ENCODE peak calls at places on chromosomes 13 and 19, in seven cellular contexts. L is neuronal stem cell, P is H1, R is H9, U is IMR-90, G is mesendoderm, T is mesenchymal stem cell. X is an unnamed sample.

GRCh38 chr19:12796146-12797071 is 5.1 kb downstream of the JUNB start:
- DNase-seq in R (peak), T (peak), P (peak), U (peak), G (peak), L (peak), X (peak)

GRCh38 chr19:12774588-12775555 is at the start of gene HOOK2:
- DNase-seq in L (no peak), P (peak), T (no peak), G (peak), R (peak), U (no peak), X (peak)

GRCh38 chr19:30149300-30149699 is 207.3 kb downstream of the URI1 start:
- DNase-seq in U (no peak), P (no peak), G (peak), R (no peak), T (no peak), L (no peak), X (no peak)

GRCh38 chr13:74061939-74062595 is 72.1 kb downstream of the KLF12 start:
- DNase-seq in R (no peak), T (peak), P (no peak), L (no peak), U (peak), G (no peak), X (no peak)

GRCh38 chr13:77465595-77466195 is 69.8 kb upstream of the SCEL start:
- DNase-seq in P (no peak), L (no peak), U (no peak), T (no peak), R (no peak), G (no peak), X (peak)

GRCh38 chr19:41928754-41929535 is 696 bp upstream of the ERFL start:
- DNase-seq in U (no peak), R (no peak), L (no peak), G (no peak), T (no peak), P (no peak), X (no peak)

GRCh38 chr19:48554385-48555091 is 2.6 kb downstream of the SULT2B1 start:
- DNase-seq in G (peak), P (peak), U (no peak), T (no peak), L (peak), R (peak), X (peak)

GRCh38 chr13:39776439-39776838 is 121.0 kb downstream of the COG6 start:
- DNase-seq in P (no peak), L (no peak), G (peak), T (peak), R (no peak), U (peak), X (peak)

GRCh38 chr19:3708207-3708931 is at the start of gene TJP3:
- DNase-seq in R (no peak), P (peak), G (no peak), L (no peak), T (no peak), U (peak), X (no peak)

GRCh38 chr13:108917581-108917980 is 288.2 kb downstream of the MYO16 start:
- DNase-seq in U (peak), G (no peak), R (no peak), P (no peak), T (peak), L (no peak), X (no peak)

GRCh38 chr13:86757236-86757978 is 913.8 kb upstream of the SLITRK5 start:
- DNase-seq in T (no peak), P (peak), R (peak), G (peak), L (no peak), U (no peak), X (no peak)

GRCh38 chr19:7801020-7801570 is 28.9 kb upstream of the EVI5L start:
- DNase-seq in T (no peak), L (no peak), U (no peak), P (no peak), G (no peak), R (no peak), X (peak)

GRCh38 chr13:73268306-73268705 is 209.5 kb downstream of the KLF5 start:
- DNase-seq in G (no peak), P (no peak), T (peak), R (no peak), U (peak), L (no peak), X (no peak)

GRCh38 chr19:55461974-55462628 is 659 bp upstream of the ISOC2 start:
- DNase-seq in P (no peak), G (no peak), R (no peak), U (peak), L (no peak), T (peak), X (peak)

GRCh38 chr13:114109646-114110045 is 22.8 kb downstream of the RASA3 start:
- DNase-seq in U (no peak), T (no peak), G (no peak), L (no peak), R (no peak), P (no peak), X (no peak)

GRCh38 chr19:13784731-13785452 is 10.4 kb upstream of the ZSWIM4 start:
- DNase-seq in T (peak), P (peak), U (peak), R (peak), L (no peak), G (peak), X (peak)

GRCh38 chr19:32191921-32192320 is 153.5 kb upstream of the ZNF507 start:
- DNase-seq in U (no peak), P (no peak), R (no peak), G (no peak), L (no peak), T (no peak), X (no peak)

GRCh38 chr19:31351212-31352193 is 2.3 kb upstream of the TSHZ3 start:
- DNase-seq in T (peak), P (peak), U (peak), L (no peak), R (no peak), G (peak), X (peak)

GRCh38 chr13:78138756-78139155 is 220.1 kb upstream of the EDNRB start:
- DNase-seq in L (no peak), G (no peak), U (no peak), P (no peak), R (no peak), T (no peak), X (no peak)

GRCh38 chr19:43532571-43532961 is 422 bp upstream of the ZNF575 start:
- DNase-seq in L (no peak), U (no peak), P (no peak), R (peak), T (no peak), G (no peak), X (no peak)

GRCh38 chr19:43532962-43533545 is at the start of gene ZNF575:
- DNase-seq in R (peak), L (peak), T (peak), U (peak), P (peak), G (peak), X (peak)

GRCh38 chr19:43534811-43535761 is 2.1 kb downstream of the ZNF575 start:
- DNase-seq in R (peak), U (peak), P (peak), T (peak), L (peak), G (peak), X (peak)

GRCh38 chr19:43533546-43534304 is 737 bp downstream of the ZNF575 start:
- DNase-seq in U (peak), T (peak), G (peak), P (peak), R (peak), L (peak), X (peak)

GRCh38 chr19:43534305-43534612 is 1.3 kb downstream of the ZNF575 start:
- DNase-seq in U (no peak), P (no peak), T (no peak), R (no peak), G (no peak), L (no peak), X (no peak)
- H3K4ac ChIP-seq in U (peak), P (no peak), T (no peak), R (no peak), G (no peak), L (no peak), X (no peak)

DNA sequence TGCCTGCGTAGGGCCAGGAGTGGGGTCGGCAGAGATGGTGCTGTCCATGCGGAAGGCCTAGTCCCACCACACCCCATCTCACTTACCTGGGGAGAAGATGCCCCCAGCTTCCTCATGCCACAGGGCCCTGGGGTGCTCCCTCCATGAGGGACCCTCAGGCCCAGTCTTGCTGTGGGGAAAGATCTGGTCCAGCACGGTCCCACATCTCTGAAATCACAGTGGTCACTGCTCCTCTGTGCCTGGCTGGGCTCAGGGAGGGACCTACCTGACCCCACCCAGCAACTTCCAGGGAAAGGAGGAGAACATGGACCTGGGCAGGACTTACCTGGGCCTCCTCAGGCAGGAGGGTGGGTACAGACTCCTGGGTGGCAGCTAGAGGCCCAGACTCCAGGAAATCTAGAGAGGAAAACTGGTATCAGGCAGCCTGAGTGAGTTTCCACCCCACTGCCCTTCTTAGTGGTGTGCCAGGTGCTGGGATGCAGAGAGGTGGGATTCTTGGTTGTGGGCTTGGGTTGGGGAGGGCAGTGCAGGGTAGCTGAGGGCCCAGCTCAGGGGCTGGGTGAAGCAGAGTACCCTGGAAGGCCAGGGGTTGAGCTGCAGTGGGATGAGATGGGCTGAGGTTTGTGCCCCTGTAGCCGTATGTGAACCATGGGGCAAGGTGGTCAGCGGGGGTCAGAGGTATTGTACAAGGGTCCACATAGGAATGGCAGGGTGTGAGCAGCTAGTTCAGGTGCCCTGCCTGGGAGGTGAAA is 3.8 kb downstream of the MZF1 start:
- DNase-seq in U (no peak), L (no peak), R (no peak), T (no peak), P (no peak), G (no peak), X (no peak)
- H3K4ac ChIP-seq in U (no peak), L (no peak), R (no peak), T (no peak), P (no peak), G (no peak), X (no peak)

GRCh38 chr13:62631614-62632013 is 1216.0 kb upstream of the PCDH20 start:
- DNase-seq in P (no peak), T (no peak), L (no peak), R (no peak), G (no peak), U (peak), X (no peak)
- H3K4ac ChIP-seq in P (no peak), T (no peak), L (no peak), R (no peak), G (no peak), U (no peak), X (no peak)

DNA sequence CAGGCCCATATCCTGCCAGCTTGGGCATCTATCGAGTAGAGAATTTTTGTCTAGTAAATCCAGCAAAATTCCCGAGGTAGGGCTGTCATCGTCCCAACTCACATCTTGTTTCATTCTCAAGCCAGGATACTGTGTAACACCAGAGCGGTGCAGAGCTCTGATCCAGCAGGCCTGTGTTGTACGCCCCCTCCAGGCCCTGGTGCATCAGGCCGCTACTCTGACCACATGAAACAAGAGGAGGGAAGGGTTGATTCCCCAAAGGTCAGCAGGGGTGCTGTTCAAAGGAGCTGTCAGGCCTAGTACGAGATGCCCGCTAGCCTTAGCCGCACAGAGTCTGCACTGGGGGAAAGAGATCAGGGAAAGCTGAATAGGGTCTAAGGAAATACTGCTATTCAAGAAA is 276.0 kb downstream of the SLC7A1 start:
- DNase-seq in R (peak), L (peak), G (peak), U (no peak), T (no peak), P (peak), X (no peak)
- H3K4ac ChIP-seq in R (no peak), L (no peak), G (no peak), U (no peak), T (no peak), P (no peak), X (no peak)

GRCh38 chr13:31361673-31362072 is 161.9 kb downstream of the B3GLCT start:
- DNase-seq in R (no peak), U (no peak), L (no peak), P (no peak), G (no peak), T (no peak), X (no peak)
- H3K4ac ChIP-seq in R (no peak), U (no peak), L (no peak), P (no peak), G (no peak), T (no peak), X (no peak)

GRCh38 chr19:43584484-43584883 is 8.9 kb downstream of the PINLYP start:
- DNase-seq in L (no peak), U (no peak), R (no peak), P (no peak), T (no peak), G (no peak), X (no peak)
- H3K4ac ChIP-seq in L (no peak), U (no peak), R (no peak), P (no peak), T (no peak), G (no peak), X (no peak)

GRCh38 chr19:38030681-38031422 is 123.8 kb downstream of the SIPA1L3 start:
- DNase-seq in T (no peak), L (no peak), G (no peak), U (no peak), P (no peak), R (no peak), X (no peak)

GRCh38 chr19:38033658-38034150 is 126.7 kb downstream of the SIPA1L3 start:
- DNase-seq in L (no peak), R (peak), T (no peak), U (no peak), G (peak), P (no peak), X (peak)

GRCh38 chr19:38032951-38033350 is 125.9 kb downstream of the SIPA1L3 start:
- DNase-seq in G (no peak), L (no peak), R (no peak), U (no peak), T (no peak), P (no peak), X (no peak)

GRCh38 chr19:38031423-38031770 is 124.4 kb downstream of the SIPA1L3 start:
- DNase-seq in U (peak), R (no peak), T (no peak), L (no peak), P (no peak), G (no peak), X (no peak)

DNA sequence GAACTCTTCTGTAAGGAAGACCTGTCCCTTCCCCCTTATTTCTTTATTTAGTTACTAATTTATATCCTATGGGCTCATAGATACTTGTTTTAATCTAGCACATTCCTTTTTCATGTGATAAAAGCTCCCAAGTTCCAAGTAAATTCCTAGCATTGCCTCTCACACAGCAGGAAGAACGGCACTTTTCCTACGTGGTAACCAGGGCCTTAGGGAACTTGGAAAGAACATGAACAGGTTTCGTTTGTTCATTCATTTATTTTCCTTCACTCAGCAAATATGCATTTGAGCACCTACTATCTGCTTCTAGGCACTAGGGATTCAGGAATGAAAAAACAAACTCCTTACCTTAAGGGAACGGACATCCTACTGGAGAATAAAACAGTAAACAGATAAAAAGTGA is 125.1 kb downstream of the SIPA1L3 start:
- DNase-seq in R (no peak), P (no peak), L (no peak), G (peak), U (peak), T (no peak), X (peak)
- H3K4ac ChIP-seq in R (no peak), P (no peak), L (no peak), G (no peak), U (peak), T (no peak), X (no peak)

GRCh38 chr13:95968906-95969305 is 84.3 kb downstream of the UGGT2 start:
- DNase-seq in G (no peak), R (no peak), U (no peak), P (no peak), T (peak), L (no peak), X (no peak)

GRCh38 chr13:95970878-95971277 is 82.3 kb downstream of the UGGT2 start:
- DNase-seq in U (no peak), P (no peak), R (no peak), L (no peak), T (no peak), G (peak), X (no peak)
- H3K4ac ChIP-seq in U (no peak), P (no peak), R (no peak), L (no peak), T (no peak), G (no peak), X (no peak)

DNA sequence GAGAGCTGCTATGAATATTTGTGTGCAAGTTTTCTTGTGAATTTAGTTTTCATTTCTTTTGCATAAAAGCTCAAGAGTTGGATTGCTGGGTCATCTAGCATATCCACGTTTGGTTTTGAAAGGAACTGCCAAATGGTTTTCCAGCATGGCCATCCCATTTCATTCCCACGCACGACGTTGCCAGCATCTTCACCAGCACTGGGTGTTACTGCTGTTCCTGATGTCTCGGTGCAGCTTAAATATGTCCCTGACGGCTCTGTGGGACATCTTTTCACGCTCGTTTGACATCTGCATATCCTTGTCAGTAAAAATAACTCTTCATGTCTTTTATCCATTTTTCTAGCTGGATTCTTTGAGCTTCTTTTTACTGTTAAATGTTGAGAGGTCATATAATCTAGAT is 123.7 kb downstream of the ATP11A start:
- DNase-seq in L (no peak), G (no peak), U (no peak), T (no peak), P (no peak), R (no peak), X (no peak)
- H3K4ac ChIP-seq in L (no peak), G (no peak), U (no peak), T (no peak), P (no peak), R (no peak), X (no peak)

DNA sequence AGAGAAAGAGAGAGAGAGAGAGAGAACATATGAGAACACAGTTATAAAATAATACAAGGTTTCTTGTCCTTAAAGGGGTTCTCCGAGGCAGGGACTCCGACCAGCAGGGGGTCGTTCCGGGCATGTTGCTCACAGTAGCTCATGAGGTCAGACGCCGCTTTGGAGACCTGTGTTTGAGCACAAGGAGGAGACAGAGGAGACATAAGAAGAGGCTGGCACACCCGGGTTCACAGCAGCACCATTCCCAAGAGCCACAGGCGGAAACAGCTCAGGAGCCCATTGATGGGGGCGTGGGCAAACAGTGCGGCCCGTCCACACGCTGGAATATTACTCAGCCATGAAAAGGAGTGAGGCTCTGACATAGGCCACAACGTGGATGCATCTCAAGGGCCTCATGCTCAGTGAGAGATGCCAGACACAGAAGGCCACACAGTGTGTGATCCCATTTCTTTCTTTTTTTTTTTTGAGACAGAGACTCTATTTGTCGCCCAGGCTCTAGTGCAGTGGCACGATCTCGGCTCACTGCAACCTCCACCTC is 39.1 kb downstream of the GADD45B start:
- DNase-seq in P (no peak), L (no peak), R (no peak), T (no peak), U (no peak), G (no peak), X (no peak)
- H3K4ac ChIP-seq in P (no peak), L (no peak), R (no peak), T (no peak), U (no peak), G (no peak), X (no peak)

X was measured in trophoblast cell.